ENCODE peak calls at places on chromosomes 7 and 10, in ten cellular contexts. Q is prostate gland, X is AG09309, M is A549, C is PC-9, B is adrenal gland, G is cardiac fibroblast, A is heart left ventricle, H is left ventricle myocardium inferior, P is mesendoderm. E is an unnamed sample.

GRCh38 chr10:124820121-124820520 is 18.5 kb downstream of the ABRAXAS2 start:
- DNase-seq in P (no peak), C (no peak), G (no peak), H (no peak), Q (no peak), B (no peak), M (no peak), X (no peak), A (no peak), E (no peak)

GRCh38 chr10:68542046-68542445 is 14.7 kb upstream of the SLC25A16 start:
- DNase-seq in H (no peak), M (no peak), G (no peak), B (no peak), Q (no peak), P (no peak), X (no peak), A (no peak), C (no peak), E (no peak)

GRCh38 chr10:48478980-48479811 is 125.7 kb downstream of the ARHGAP22 start:
- DNase-seq in G (no peak), Q (no peak), A (no peak), H (no peak), M (no peak), X (no peak), P (no peak), B (no peak), C (no peak), E (no peak)

GRCh38 chr10:103273026-103273425 is 3.9 kb upstream of the INA start:
- DNase-seq in A (peak), X (peak), H (no peak), Q (no peak), C (peak), G (peak), B (peak), P (peak), M (peak), E (peak)

GRCh38 chr10:72257051-72257892 is 16.5 kb upstream of the DDIT4 start:
- DNase-seq in B (peak), H (peak), G (peak), X (no peak), M (peak), A (no peak), P (no peak), Q (no peak), C (no peak), E (no peak)

GRCh38 chr7:93516834-93517233 is 57.7 kb downstream of the CALCR start:
- DNase-seq in B (no peak), A (no peak), H (no peak), Q (no peak), X (no peak), C (no peak), M (no peak), P (no peak), G (no peak), E (no peak)

GRCh38 chr7:143388491-143389101 is 7.5 kb downstream of the ZYX start:
- DNase-seq in P (no peak), A (no peak), Q (no peak), X (no peak), C (no peak), M (no peak), B (no peak), H (no peak), G (no peak), E (no peak)

GRCh38 chr7:1326511-1326785 is 93.8 kb downstream of the UNCX start:
- DNase-seq in B (no peak), H (no peak), G (no peak), A (no peak), X (no peak), P (no peak), C (no peak), Q (no peak), M (no peak), E (no peak)

GRCh38 chr10:17782921-17783665 is 26.1 kb upstream of the MRC1 start:
- DNase-seq in H (no peak), B (no peak), A (peak), C (peak), P (no peak), Q (no peak), M (peak), G (peak), X (no peak), E (no peak)

DNA sequence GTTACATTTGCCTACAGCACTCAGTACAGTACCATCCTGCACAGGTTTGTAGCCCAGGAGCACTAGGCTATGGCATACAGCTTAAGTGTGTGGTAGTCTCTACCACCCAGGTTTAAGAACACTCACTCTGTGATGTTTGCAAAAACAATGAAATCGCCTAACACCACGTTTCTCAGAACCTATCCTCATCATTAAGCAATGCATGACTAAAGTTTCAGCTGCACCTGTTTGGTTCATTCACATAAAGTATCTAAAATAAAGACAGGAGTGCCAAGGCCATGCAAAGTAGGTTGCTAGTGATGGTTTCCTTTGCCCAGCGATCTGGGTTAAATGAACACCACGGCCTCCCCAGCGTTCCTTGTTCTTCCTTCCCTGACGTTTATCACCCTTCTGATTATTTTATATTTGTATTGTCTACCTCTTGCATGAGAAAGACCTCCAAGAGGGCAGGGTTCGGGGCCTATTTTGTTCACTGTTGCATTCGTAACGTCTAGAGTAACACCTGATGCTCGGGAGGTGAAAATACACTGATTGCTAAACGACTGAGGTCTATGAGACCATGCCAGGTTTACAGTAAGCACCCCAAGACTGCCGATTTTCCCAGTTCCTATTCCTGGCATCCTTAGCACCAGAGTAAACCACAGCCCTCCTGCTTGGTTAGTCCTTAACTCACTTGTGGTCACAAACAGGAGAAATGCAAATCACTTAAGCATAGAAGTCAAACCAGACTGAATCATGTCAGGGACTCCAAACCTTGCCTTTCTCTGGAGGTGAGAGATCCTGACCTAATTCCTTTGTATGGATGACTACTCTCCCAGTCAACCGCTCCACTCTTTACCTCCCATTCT is 204.1 kb upstream of the NFE2L3 start:
- DNase-seq in H (no peak), P (no peak), X (no peak), G (no peak), A (no peak), Q (no peak), B (no peak), M (no peak), C (no peak), E (peak)
- H3K4me3 ChIP-seq in H (no peak), P (no peak), X (no peak), G (no peak), A (no peak), Q (no peak), B (no peak), M (no peak), C (no peak), E (no peak)

DNA sequence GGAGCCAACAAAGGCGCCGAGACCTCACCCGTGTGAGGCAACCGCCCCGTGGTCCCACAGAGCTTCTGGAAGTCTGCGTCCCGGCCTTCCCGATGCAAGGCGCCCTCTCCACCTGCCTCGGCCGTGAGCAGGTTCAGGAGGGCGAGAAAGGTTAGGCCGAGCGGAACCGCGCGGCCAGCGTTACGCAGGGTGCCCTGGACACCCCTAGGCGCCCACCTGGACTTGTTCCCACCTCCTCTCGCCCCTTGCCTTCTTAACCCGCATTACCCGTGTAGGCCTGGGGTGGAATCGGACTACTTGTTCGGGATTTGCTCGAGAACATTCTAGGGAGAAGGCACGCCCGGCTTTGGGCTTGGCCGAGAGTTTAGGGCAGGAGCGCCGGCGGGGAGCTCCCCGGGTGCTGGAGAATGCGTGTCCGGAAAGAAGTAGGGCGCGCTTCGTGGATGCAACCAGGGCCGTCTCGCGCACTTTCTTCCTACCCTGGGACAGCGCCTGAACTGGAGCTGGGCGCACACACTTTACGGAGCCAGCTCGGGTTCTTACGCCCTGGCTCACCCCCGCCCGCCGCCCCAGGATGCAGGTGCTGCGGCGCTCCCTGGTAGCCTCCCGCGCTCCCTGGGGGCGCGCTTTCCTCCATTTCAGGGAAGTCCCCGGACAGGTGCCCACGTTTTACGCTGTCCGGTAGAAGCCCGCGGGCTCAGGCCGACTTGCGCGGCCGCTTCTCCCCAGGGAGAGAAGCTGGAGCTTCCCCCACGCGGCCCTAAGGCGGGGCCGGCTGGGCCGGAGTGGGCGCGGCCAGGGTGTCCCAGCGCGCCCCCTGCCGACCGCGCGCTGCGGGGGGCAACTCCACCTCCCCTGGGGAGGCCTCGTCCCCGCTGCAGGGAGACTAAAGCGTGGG is 74.5 kb downstream of the INSIG1 start:
- DNase-seq in G (no peak), C (no peak), M (peak), X (no peak), B (no peak), P (no peak), Q (no peak), A (no peak), H (no peak), E (no peak)
- H3K4me3 ChIP-seq in G (no peak), C (no peak), M (peak), X (no peak), B (no peak), P (no peak), Q (no peak), A (no peak), H (peak), E (no peak)

DNA sequence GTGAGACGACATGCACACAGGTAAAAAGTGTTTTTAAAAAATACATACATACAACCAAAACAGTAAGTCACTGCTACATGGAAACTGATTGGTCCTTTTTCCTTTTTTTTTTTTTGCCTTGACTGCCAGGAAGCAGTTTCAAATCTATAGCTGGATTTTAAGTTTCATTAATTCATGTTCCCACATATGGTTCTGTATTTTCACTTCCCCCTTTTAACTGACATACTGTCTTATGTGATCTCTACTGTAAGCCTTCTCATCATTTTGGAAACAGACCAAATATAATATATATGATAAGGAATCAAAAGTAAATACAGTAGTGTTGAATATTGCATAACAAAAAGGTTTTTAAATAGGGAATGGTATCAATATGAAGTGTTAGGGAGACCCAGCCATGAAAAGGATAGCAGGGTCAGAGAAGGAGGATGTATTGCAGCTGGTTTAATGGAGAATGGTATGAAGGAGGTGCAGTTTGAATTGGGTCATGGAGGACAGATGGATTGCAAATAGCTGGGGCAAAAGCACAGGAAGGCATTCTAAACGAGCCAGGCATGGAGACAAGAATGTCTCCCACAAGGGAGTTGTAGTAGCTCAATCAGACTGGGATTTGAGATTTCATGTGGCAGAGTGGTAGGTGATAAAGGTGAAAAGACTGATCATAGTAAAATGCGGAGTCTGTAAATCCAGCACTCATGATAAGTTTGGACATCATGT is 5.4 kb downstream of the CAV1 start:
- DNase-seq in P (no peak), M (no peak), A (no peak), B (no peak), H (no peak), G (no peak), X (no peak), C (no peak), Q (no peak), E (no peak)
- H3K4me3 ChIP-seq in P (no peak), M (no peak), A (peak), B (no peak), H (peak), G (no peak), X (peak), C (no peak), Q (no peak), E (no peak)

DNA sequence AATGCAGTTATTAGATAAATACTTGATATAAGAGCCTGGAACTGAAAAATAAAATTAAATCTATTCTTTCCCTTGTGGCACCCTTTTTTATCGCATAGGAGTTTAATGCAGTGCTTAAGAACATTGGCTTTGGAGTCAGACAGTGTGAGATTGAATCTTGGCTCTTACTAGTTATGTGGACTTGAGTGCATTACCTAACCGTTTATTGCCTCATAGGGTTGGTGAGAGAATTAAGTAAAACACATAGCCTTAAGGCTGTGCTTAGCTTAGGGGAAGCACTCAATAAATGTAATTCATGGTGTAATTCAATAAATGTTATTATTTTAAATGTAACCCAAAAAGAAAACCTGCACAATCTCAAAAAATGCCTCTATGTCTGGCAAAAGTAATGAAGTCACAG is 2.6 kb downstream of the STK17A start:
- DNase-seq in X (peak), Q (no peak), G (peak), B (no peak), P (no peak), A (no peak), C (no peak), H (no peak), M (no peak), E (no peak)
- H3K4me3 ChIP-seq in X (no peak), Q (no peak), G (no peak), B (no peak), P (no peak), A (peak), C (peak), H (no peak), M (no peak), E (peak)

E was measured in epithelial cell of proximal tubule.